ENCODE peak calls at places on chromosomes 11 and 22, in four cellular contexts. Z is IMR-90, B is uterus, R is Peyer's patch. E is an unnamed sample.

GRCh38 chr11:19493446-19493845 is 219.2 kb upstream of the NAV2 start:
- DNase-seq in Z (no peak), B (no peak), R (no peak), E (no peak)

GRCh38 chr11:127624455-127624854 is 623.9 kb upstream of the KIRREL3 start:
- DNase-seq in R (no peak), B (no peak), Z (peak), E (no peak)

GRCh38 chr22:32583921-32584335 is 109.3 kb downstream of the FBXO7 start:
- DNase-seq in R (peak), Z (peak), B (no peak), E (no peak)

GRCh38 chr22:32333769-32334639 is 23.7 kb upstream of the RFPL3 start:
- DNase-seq in B (no peak), Z (no peak), R (peak), E (no peak)

GRCh38 chr11:26626346-26626745 is 54.3 kb upstream of the MUC15 start:
- DNase-seq in B (no peak), R (no peak), Z (no peak), E (no peak)

GRCh38 chr11:129373489-129373953 is 2.1 kb upstream of the BARX2 start:
- DNase-seq in Z (no peak), R (no peak), B (no peak), E (no peak)

GRCh38 chr11:11567862-11568650 is 53.7 kb downstream of the GALNT18 start:
- DNase-seq in R (no peak), B (peak), Z (peak), E (no peak)

GRCh38 chr11:30510750-30511149 is 75.4 kb downstream of the MPPED2 start:
- DNase-seq in B (no peak), Z (no peak), R (no peak), E (no peak)

GRCh38 chr11:71251761-71252433 is 480 bp downstream of the SHANK2 start:
- DNase-seq in B (no peak), R (peak), Z (no peak), E (no peak)

GRCh38 chr11:61142424-61142823 is 18.8 kb downstream of the VPS37C start:
- DNase-seq in B (no peak), R (no peak), Z (peak), E (no peak)

GRCh38 chr22:31087744-31088215 is 6.7 kb downstream of the SMTN start:
- DNase-seq in R (no peak), B (no peak), Z (no peak), E (no peak)

GRCh38 chr22:41343717-41344116 is 38.0 kb upstream of the TEF start:
- DNase-seq in Z (no peak), B (no peak), R (no peak), E (no peak)

GRCh38 chr22:36922097-36922608 is 8.7 kb downstream of the CSF2RB start:
- DNase-seq in R (no peak), Z (no peak), B (no peak), E (no peak)

GRCh38 chr11:68043349-68044144 is 4.7 kb downstream of the TCIRG1 start:
- DNase-seq in R (peak), B (peak), Z (peak), E (peak)

DNA sequence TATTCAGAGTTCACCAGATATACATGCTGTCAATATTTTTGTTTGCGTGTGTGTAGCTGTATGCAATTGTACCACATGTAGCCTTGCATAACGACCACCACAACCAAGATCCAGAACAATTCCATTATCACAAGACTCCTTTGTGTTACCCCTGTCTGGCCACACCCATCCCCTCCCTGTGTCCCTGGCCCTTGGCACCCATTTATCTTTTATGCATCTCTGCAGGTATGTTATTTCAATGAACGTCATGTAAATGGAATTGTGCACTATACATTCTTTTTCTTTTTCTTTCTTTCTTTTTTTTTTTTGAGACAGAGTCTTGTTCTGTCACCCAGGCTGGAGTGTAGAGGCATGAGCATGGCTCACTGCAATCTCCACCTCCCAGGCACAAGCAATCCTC is 9.7 kb upstream of the PAFAH1B2 start:
- DNase-seq in R (no peak), Z (no peak), B (no peak), E (no peak)
- TF ChIP-seq POLR2A in R (no peak), Z (no peak), B (no peak), E (no peak)

GRCh38 chr22:49949914-49950292 is 10.7 kb upstream of the PIM3 start:
- DNase-seq in Z (no peak), R (no peak), B (no peak), E (no peak)

GRCh38 chr22:49948116-49948515 is 12.5 kb upstream of the PIM3 start:
- DNase-seq in Z (no peak), B (no peak), R (no peak), E (no peak)

GRCh38 chr22:49948573-49948957 is 12.0 kb upstream of the PIM3 start:
- DNase-seq in R (no peak), B (no peak), Z (no peak), E (no peak)

GRCh38 chr22:49950396-49950994 is 10.1 kb upstream of the PIM3 start:
- DNase-seq in Z (no peak), B (no peak), R (no peak), E (no peak)

DNA sequence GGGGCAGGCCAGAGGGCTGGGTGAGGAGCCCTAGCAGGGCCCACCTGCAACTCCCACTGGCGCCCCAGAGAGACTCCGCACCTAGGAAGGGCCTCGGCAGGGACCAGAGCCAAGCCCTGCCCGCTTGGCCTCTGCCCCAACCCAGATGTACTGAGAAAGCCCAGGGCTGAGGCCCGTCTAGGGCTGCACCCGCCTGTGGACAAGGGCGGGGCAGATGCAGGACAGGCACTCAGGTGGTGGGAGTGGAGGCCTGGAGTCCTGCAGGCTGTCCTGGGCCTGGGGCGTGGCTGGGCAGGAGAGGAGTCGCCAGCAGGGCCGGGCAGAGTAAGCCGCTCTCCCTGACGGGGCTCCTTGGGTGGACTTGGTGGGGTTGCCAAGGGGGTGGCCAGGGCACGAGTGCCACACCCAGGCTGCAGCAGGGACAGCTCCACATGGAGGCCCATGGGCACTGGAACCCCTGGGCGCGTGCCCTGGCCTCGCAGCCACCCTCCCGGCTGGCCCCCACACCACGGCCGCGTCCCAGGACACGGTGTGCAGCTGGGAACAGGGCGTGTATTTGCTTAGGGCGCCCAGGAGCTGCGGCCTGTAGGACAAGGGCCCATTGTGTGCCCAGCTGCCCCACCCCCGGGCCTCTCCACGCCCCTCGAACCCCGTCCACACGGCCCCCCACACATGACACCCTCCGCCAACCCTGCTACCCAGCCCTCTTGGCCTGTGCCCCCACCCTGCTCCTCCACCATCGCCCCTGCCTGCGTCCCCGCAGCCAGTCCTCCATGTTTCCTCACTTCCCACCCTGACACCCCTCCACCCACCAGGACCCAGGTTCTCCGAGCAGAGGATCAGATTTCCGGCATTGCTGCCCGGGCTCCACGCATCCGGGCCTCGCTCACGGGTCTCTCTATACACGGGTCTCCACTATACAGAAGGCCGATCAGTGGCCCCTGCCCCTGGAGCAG is 11.3 kb upstream of the PIM3 start:
- DNase-seq in Z (no peak), B (no peak), R (peak), E (no peak)
- TF ChIP-seq POLR2A in Z (no peak), B (no peak), R (peak), E (no peak)

DNA sequence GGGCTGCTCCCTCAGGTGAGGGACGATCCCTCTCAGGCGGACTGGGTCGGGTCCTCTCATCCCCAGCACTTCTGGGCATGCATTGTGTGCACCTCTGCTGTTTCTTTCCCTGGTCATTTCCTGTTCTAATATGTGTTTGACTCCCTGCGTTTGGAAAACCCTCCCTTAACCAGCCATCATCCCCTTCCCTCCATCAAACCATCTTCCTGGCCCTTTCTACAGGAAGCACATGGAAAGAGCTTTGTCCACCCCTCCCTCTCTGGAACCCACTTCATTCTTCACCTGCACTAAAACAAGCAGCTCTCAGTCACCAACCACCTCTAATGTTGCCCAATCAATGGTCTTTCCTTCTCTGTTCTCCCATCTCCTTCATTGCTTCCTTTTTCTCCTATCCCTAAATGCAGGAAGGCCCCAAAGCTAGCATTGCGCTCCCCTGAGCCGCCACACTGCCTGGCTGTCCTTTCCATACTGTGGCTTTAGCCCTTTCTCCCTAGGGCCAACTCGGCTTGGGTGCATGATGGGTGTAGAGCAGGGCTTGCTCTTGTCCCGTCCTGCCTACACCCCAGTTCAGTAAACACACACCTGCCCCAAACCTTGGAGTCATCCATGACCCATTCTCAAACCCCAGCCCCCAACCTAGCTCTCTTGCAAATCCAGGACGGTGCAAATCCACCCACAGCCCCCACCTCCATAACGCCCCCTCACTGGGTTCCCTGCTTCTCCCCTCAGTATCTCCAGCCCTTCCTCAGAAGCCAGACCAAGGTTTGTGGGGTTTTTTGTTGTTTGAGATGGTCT is 5.4 kb upstream of the GAS2L1 start:
- DNase-seq in R (no peak), B (no peak), Z (no peak), E (no peak)
- TF ChIP-seq POLR2A in R (no peak), B (no peak), Z (peak), E (no peak)

DNA sequence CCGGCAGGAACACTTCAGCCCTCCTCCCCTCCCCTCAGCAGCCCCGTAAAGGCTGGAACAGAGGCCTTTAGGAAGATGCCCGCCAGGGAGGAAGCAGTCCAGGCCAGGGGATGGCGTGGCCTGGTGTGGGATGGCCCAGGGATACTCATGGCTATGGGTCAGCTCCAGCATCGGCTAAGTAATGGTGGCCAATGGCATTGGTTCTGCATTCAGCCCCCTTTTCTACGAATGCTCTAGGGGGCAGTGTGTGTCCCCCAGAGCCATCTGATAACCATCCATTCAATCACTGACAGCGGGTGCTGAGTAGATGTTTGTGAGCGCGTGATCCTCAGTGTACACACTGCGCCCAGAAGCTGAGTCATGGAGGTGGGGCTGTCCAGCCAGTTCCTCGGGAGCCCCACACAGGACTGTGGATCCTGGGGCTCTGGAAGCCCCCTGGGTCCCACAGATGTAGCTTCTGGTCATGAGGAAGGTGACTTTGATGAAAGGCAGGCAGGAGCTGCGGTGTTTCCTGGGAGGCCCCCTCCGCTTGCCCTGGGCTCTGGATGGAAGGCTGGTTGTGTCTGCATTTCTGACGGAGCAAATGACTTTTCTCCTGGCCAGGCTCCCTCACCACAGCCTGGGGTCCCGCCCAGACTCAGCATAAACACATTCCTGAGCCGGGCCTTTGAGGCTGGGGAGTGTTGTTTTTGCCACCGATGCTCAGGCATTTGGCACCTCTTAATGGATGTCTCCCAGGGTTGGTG is 46.5 kb downstream of the FBLN1 start:
- DNase-seq in Z (peak), B (peak), R (peak), E (peak)
- TF ChIP-seq POLR2A in Z (no peak), B (no peak), R (no peak), E (no peak)

GRCh38 chr11:8698917-8699441 is 16.4 kb downstream of the RPL27A start:
- DNase-seq in B (peak), R (no peak), Z (no peak), E (no peak)

GRCh38 chr11:8698379-8698851 is 15.8 kb downstream of the RPL27A start:
- DNase-seq in Z (no peak), R (no peak), B (no peak), E (no peak)

GRCh38 chr11:8702598-8702915 is 20.0 kb downstream of the RPL27A start:
- DNase-seq in Z (no peak), B (no peak), R (no peak), E (no peak)

GRCh38 chr11:8701891-8702597 is 19.5 kb downstream of the RPL27A start:
- DNase-seq in B (no peak), Z (no peak), R (no peak), E (no peak)

DNA sequence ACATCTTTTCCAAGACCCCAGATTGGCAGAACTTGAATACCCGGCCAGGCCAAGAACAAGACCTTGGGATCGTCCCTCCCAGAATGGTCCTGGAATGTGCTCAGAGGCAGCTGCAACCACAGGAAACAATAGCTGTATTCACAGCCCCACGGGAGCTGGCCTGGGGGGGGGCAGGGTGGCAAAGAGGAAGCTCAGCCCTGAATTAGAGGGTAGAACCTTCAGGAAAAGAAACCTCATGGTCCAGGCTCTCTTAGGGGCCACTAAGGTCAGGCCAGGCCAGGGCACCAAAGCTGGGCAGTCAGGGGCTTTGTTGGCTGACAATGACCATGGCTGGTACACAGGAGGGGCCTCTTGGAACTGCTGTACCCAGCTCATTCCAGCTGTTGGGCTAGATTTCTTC is 17.3 kb downstream of the RPL27A start:
- DNase-seq in B (no peak), R (no peak), Z (peak), E (no peak)
- TF ChIP-seq POLR2A in B (no peak), R (no peak), Z (no peak), E (no peak)

GRCh38 chr11:76781046-76781801 is 1.9 kb upstream of the TSKU start:
- DNase-seq in R (peak), B (no peak), Z (no peak), E (no peak)
- TF ChIP-seq POLR2A in R (peak), B (no peak), Z (no peak), E (no peak)